ENCODE peak calls at places on chromosomes 7 and 10, in eight cellular contexts. Q, Y, D, X, A, U, O and H are unnamed samples.

GRCh38 chr7:69659964-69660363 is 61.7 kb downstream of the AUTS2 start:
- DNase-seq in Q (no peak), Y (no peak), D (no peak), X (no peak), A (no peak), U (no peak), O (no peak), H (no peak)

GRCh38 chr10:66747451-66747850 is 178.4 kb upstream of the LRRTM3 start:
- DNase-seq in Q (no peak), Y (no peak), D (peak), X (no peak), A (no peak), U (no peak), O (no peak), H (no peak)

GRCh38 chr10:119705434-119705831 is 20.4 kb upstream of the INPP5F start:
- DNase-seq in Q (no peak), Y (no peak), D (no peak), X (no peak), A (no peak), U (no peak), O (no peak), H (no peak)

GRCh38 chr10:124152781-124153600 is 59.6 kb upstream of the CHST15 start:
- DNase-seq in Q (peak), Y (peak), D (peak), X (peak), A (peak), U (no peak), O (peak), H (peak)

GRCh38 chr10:62193479-62193878 is 75.2 kb downstream of the RTKN2 start:
- DNase-seq in Q (no peak), Y (no peak), D (no peak), X (no peak), A (no peak), U (no peak), O (no peak), H (no peak)

GRCh38 chr10:24793648-24794379 is 70.1 kb upstream of the ARHGAP21 start:
- DNase-seq in Q (no peak), Y (no peak), D (peak), X (no peak), A (no peak), U (no peak), O (no peak), H (no peak)

GRCh38 chr7:26199301-26200112 is 1.0 kb downstream of the HNRNPA2B1 start:
- DNase-seq in Q (peak), Y (no peak), D (peak), X (peak), A (peak), U (peak), O (peak), H (peak)

GRCh38 chr7:13198741-13199140 is 511.3 kb downstream of the ARL4A start:
- DNase-seq in Q (no peak), Y (no peak), D (peak), X (no peak), A (no peak), U (no peak), O (no peak), H (no peak)

GRCh38 chr7:30702200-30702599 is 19.9 kb upstream of the CRHR2 start:
- DNase-seq in Q (no peak), Y (no peak), D (no peak), X (no peak), A (no peak), U (no peak), O (no peak), H (peak)

GRCh38 chr7:28358423-28358868 is 53.9 kb upstream of the CREB5 start:
- DNase-seq in Q (no peak), Y (peak), D (peak), X (no peak), A (no peak), U (no peak), O (no peak), H (no peak)

GRCh38 chr10:103661198-103661950 is 167.9 kb downstream of the NEURL1 start:
- DNase-seq in Q (peak), Y (no peak), D (peak), X (peak), A (peak), U (peak), O (peak), H (peak)

GRCh38 chr7:2231992-2232765 is 566 bp downstream of the MAD1L1 start:
- DNase-seq in Q (no peak), Y (no peak), D (no peak), X (no peak), A (no peak), U (no peak), O (no peak), H (peak)

GRCh38 chr7:155803418-155804376 is 8.6 kb downstream of the SHH start:
- DNase-seq in Q (no peak), Y (no peak), D (no peak), X (no peak), A (no peak), U (no peak), O (no peak), H (peak)

GRCh38 chr7:13099197-13099795 is 411.9 kb downstream of the ARL4A start:
- DNase-seq in Q (no peak), Y (no peak), D (peak), X (no peak), A (no peak), U (no peak), O (no peak), H (no peak)

GRCh38 chr7:157684157-157684595 is 347.4 kb downstream of the DNAJB6 start:
- DNase-seq in Q (no peak), Y (no peak), D (no peak), X (no peak), A (no peak), U (no peak), O (no peak), H (no peak)

GRCh38 chr7:22426463-22427121 is 69.6 kb upstream of the RAPGEF5 start:
- DNase-seq in Q (no peak), Y (no peak), D (no peak), X (no peak), A (no peak), U (no peak), O (no peak), H (peak)

GRCh38 chr7:107277331-107277730 is 108.5 kb downstream of the HBP1 start:
- DNase-seq in Q (no peak), Y (no peak), D (peak), X (no peak), A (no peak), U (no peak), O (no peak), H (no peak)

GRCh38 chr10:62456611-62457101 is 82.5 kb downstream of the ZNF365 start:
- DNase-seq in Q (no peak), Y (no peak), D (peak), X (no peak), A (peak), U (no peak), O (no peak), H (peak)

GRCh38 chr10:93028881-93029280 is 31.7 kb upstream of the CYP26C1 start:
- DNase-seq in Q (no peak), Y (peak), D (peak), X (no peak), A (no peak), U (no peak), O (no peak), H (peak)

GRCh38 chr10:98446656-98447221 is at the start of gene HPS1:
- DNase-seq in Q (peak), Y (peak), D (peak), X (peak), A (peak), U (peak), O (peak), H (peak)

GRCh38 chr10:98444314-98445006 is 2.3 kb downstream of the HPS1 start:
- DNase-seq in Q (peak), Y (no peak), D (no peak), X (no peak), A (no peak), U (no peak), O (no peak), H (no peak)

GRCh38 chr10:98449287-98449686 is 2.6 kb upstream of the HPS1 start:
- DNase-seq in Q (no peak), Y (no peak), D (no peak), X (no peak), A (no peak), U (no peak), O (no peak), H (no peak)

GRCh38 chr10:98446121-98446655 is 547 bp downstream of the HPS1 start:
- DNase-seq in Q (peak), Y (peak), D (peak), X (no peak), A (peak), U (no peak), O (no peak), H (peak)

GRCh38 chr10:98445200-98445812 is 1.4 kb downstream of the HPS1 start:
- DNase-seq in Q (no peak), Y (no peak), D (no peak), X (no peak), A (no peak), U (no peak), O (no peak), H (no peak)
- H3K4me3 ChIP-seq in Q (no peak), Y (no peak), D (no peak), X (no peak), A (no peak), U (no peak), O (no peak), H (peak)

GRCh38 chr7:513521-514166 is 6.0 kb downstream of the PDGFA start:
- DNase-seq in Q (no peak), Y (no peak), D (peak), X (no peak), A (no peak), U (no peak), O (no peak), H (no peak)
- TF ChIP-seq POLR2A in Q (no peak), Y (no peak), D (no peak), X (no peak), A (no peak), U (no peak), O (no peak), H (no peak)

GRCh38 chr10:37975407-37975991 is 948 bp downstream of the ZNF25 start:
- DNase-seq in Q (no peak), Y (peak), D (peak), X (no peak), A (peak), U (no peak), O (no peak), H (peak)
- H3K4me3 ChIP-seq in Q (peak), Y (peak), D (peak), X (peak), A (peak), U (peak), O (peak), H (peak)

DNA sequence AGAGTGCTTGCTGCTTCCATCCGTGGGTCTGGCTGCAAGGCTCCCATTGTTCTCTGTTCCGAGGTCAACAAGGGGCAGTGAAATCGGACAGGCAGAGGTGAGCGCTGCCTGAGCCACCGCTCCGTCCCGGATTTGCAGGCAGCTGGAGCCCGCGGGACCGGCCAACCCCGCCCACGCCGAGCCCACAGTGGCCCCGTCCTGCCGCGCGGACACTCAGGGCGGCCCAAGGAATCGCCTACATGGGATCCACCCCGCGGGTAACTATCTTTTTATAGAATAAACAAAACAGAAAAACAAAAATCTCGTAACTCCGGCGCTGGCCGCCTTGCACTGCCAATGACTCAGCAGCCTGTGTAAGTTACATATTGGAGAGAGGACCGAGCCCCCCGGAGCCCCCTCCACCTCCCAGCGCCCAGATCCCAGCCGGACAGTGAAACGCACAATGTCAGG is 1.9 kb downstream of the BNIP3 start:
- DNase-seq in Q (no peak), Y (no peak), D (peak), X (peak), A (no peak), U (no peak), O (peak), H (no peak)
- TF ChIP-seq POLR2A in Q (no peak), Y (no peak), D (no peak), X (no peak), A (no peak), U (no peak), O (no peak), H (no peak)

GRCh38 chr10:88270061-88270808 is 312.9 kb downstream of the RNLS start:
- DNase-seq in Q (peak), Y (no peak), D (no peak), X (no peak), A (no peak), U (no peak), O (no peak), H (no peak)
- H3K4me3 ChIP-seq in Q (no peak), Y (no peak), D (no peak), X (no peak), A (no peak), U (no peak), O (no peak), H (no peak)

GRCh38 chr7:77696057-77696642 is at the start of gene RSBN1L:
- DNase-seq in Q (peak), Y (peak), D (peak), X (peak), A (peak), U (peak), O (peak), H (peak)
- TF ChIP-seq POLR2A in Q (peak), Y (peak), D (peak), X (peak), A (peak), U (no peak), O (peak), H (peak)

GRCh38 chr7:100719523-100720319 is 547 bp upstream of the EPO start:
- DNase-seq in Q (no peak), Y (no peak), D (peak), X (no peak), A (no peak), U (no peak), O (no peak), H (peak)
- H3K4me3 ChIP-seq in Q (no peak), Y (peak), D (no peak), X (no peak), A (no peak), U (no peak), O (no peak), H (no peak)

DNA sequence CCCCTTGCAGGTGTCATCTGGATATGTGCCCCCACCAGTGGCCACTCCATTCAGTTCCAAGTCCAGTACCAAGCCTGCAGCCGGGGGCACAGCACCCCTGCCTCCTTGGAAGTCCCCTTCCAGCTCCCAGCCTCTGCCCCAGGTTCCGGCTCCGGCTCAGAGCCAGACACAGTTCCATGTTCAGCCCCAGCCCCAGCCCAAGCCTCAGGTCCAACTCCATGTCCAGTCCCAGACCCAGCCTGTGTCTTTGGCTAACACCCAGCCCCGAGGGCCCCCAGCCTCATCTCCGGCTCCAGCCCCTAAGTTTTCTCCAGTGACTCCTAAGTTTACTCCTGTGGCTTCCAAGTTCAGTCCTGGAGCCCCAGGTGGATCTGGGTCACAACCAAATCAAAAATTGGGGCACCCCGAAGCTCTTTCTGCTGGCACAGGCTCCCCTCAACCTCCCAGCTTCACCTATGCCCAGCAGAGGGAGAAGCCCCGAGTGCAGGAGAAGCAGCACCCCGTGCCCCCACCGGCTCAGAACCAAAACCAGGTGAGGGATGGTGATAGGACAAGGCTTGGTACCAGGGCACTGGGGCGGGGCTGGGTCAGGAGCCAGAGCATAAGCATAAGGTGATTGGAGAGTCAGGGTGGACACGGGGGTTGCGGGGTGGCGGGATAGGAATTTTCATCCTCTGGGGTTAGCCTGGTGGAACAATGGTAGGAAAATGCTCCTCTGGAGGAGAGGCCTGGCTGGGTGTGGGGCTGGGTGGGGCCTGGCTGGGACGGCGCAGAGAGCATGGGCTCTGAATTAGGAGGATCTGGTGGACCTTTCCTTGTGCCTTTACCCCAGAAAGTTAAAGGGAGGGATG is 1.9 kb downstream of the ZYX start:
- DNase-seq in Q (no peak), Y (no peak), D (no peak), X (no peak), A (no peak), U (no peak), O (no peak), H (no peak)
- TF ChIP-seq POLR2A in Q (no peak), Y (no peak), D (peak), X (no peak), A (no peak), U (no peak), O (no peak), H (no peak)

GRCh38 chr7:55514546-55515265 is 57.6 kb downstream of the VOPP1 start:
- DNase-seq in Q (no peak), Y (no peak), D (no peak), X (no peak), A (no peak), U (no peak), O (no peak), H (no peak)
- H3K4me3 ChIP-seq in Q (no peak), Y (no peak), D (no peak), X (no peak), A (no peak), U (no peak), O (no peak), H (no peak)

GRCh38 chr10:27252267-27253000 is 11.8 kb upstream of the ACBD5 start:
- DNase-seq in Q (peak), Y (peak), D (peak), X (no peak), A (peak), U (peak), O (peak), H (no peak)
- TF ChIP-seq POLR2A in Q (peak), Y (peak), D (no peak), X (no peak), A (no peak), U (no peak), O (peak), H (no peak)